ENCODE peak calls at places on chromosomes 2 and 18, in eight cellular contexts. A, K, O, W, T, N, X and Q are unnamed samples.

GRCh38 chr2:235384624-235385023 is 109.2 kb upstream of the AGAP1 start:
- DNase-seq in N (peak), K (no peak), O (no peak), X (peak), W (no peak), T (no peak), A (no peak), Q (no peak)

GRCh38 chr2:12317853-12318426 is 398.8 kb upstream of the TRIB2 start:
- DNase-seq in O (no peak), W (peak), N (no peak), T (peak), K (no peak), A (peak), X (no peak), Q (peak)

GRCh38 chr2:7841751-7842150 is 840.1 kb upstream of the ID2 start:
- DNase-seq in O (no peak), N (no peak), X (no peak), W (peak), A (no peak), T (no peak), K (no peak), Q (no peak)

GRCh38 chr2:29201979-29202378 is 86.8 kb downstream of the CLIP4 start:
- DNase-seq in O (no peak), N (peak), T (no peak), X (no peak), A (no peak), K (no peak), W (no peak), Q (no peak)

GRCh38 chr2:144516981-144517824 is 2.7 kb downstream of the ZEB2 start:
- DNase-seq in A (peak), X (peak), N (no peak), T (peak), W (peak), O (no peak), K (no peak), Q (peak)

GRCh38 chr2:18262601-18263000 is 297.9 kb downstream of the RDH14 start:
- DNase-seq in N (no peak), A (no peak), O (no peak), T (no peak), K (no peak), W (no peak), X (no peak), Q (no peak)

GRCh38 chr18:59063300-59063895 is 76.3 kb upstream of the SEC11C start:
- DNase-seq in W (no peak), A (no peak), X (no peak), O (no peak), T (no peak), N (no peak), K (no peak), Q (no peak)

GRCh38 chr2:104863585-104864279 is 9.8 kb downstream of the POU3F3 start:
- DNase-seq in N (peak), W (no peak), O (no peak), K (no peak), X (peak), A (no peak), T (no peak), Q (no peak)

GRCh38 chr2:40048506-40048905 is 269.4 kb upstream of the THUMPD2 start:
- DNase-seq in N (no peak), K (no peak), X (no peak), A (no peak), W (no peak), T (no peak), O (no peak), Q (no peak)

GRCh38 chr18:3624818-3625716 is 175.1 kb downstream of the TGIF1 start:
- DNase-seq in O (no peak), X (no peak), W (peak), N (no peak), T (peak), A (peak), K (peak), Q (peak)

GRCh38 chr2:181070119-181070833 is 89.9 kb downstream of the UBE2E3 start:
- DNase-seq in W (peak), K (no peak), A (peak), T (no peak), N (no peak), O (no peak), X (no peak), Q (peak)

GRCh38 chr2:239225921-239226561 is 174.8 kb downstream of the HDAC4 start:
- DNase-seq in X (no peak), K (peak), W (no peak), N (no peak), A (peak), O (no peak), T (no peak), Q (no peak)

GRCh38 chr2:73386894-73387636 is 1.4 kb downstream of the ALMS1 start:
- DNase-seq in A (peak), W (no peak), K (no peak), T (no peak), N (no peak), X (no peak), O (no peak), Q (no peak)

GRCh38 chr2:79437416-79438281 is 75.2 kb upstream of the CTNNA2 start:
- DNase-seq in O (no peak), K (no peak), N (no peak), W (peak), A (no peak), T (no peak), X (no peak), Q (no peak)

GRCh38 chr18:31990823-31991222 is 27.8 kb upstream of the RNF125 start:
- DNase-seq in O (no peak), W (peak), N (no peak), A (no peak), X (no peak), K (no peak), T (no peak), Q (no peak)

GRCh38 chr2:62199392-62200125 is 3.6 kb downstream of the B3GNT2 start:
- DNase-seq in W (peak), A (peak), N (no peak), X (no peak), K (no peak), O (no peak), T (no peak), Q (peak)
- TF ChIP-seq CTCF in W (no peak), A (no peak), N (no peak), X (no peak), K (no peak), O (no peak), T (no peak), Q (no peak)

GRCh38 chr18:22324191-22325131 is 93.3 kb downstream of the CTAGE1 start:
- DNase-seq in N (peak), K (peak), A (peak), X (no peak), T (peak), O (no peak), W (peak), Q (no peak)
- TF ChIP-seq CTCF in N (no peak), K (no peak), A (peak), X (no peak), T (no peak), O (no peak), W (peak), Q (peak)

GRCh38 chr2:149767516-149767974 is 180.0 kb upstream of the MMADHC start:
- DNase-seq in K (no peak), N (no peak), X (no peak), T (no peak), O (no peak), W (peak), A (peak), Q (peak)
- TF ChIP-seq CTCF in K (no peak), N (no peak), X (no peak), T (no peak), O (no peak), W (peak), A (no peak), Q (no peak)

GRCh38 chr2:231099918-231100317 is 24.9 kb downstream of the HTR2B start:
- DNase-seq in W (no peak), T (no peak), A (no peak), X (no peak), O (no peak), K (no peak), N (peak), Q (no peak)
- TF ChIP-seq CTCF in W (no peak), T (no peak), A (no peak), X (no peak), O (peak), K (no peak), N (peak), Q (no peak)